ENCODE peak calls at places on chromosomes 16 and 17, in eight cellular contexts. R is upper lobe of left lung, V is GM12865, B is AG04450, E is lower leg skin, Q is colonic mucosa, J is breast epithelium, O is A549. S is an unnamed sample.

GRCh38 chr17:62093188-62094155 is 28.4 kb upstream of the MED13 start:
- DNase-seq in J (no peak), Q (no peak), E (no peak), V (peak), B (peak), O (peak), R (no peak), S (peak)

GRCh38 chr17:6908807-6909206 is 77.3 kb upstream of the TEKT1 start:
- DNase-seq in E (no peak), O (no peak), V (no peak), B (no peak), R (no peak), J (no peak), Q (no peak), S (no peak)

GRCh38 chr17:82703036-82703745 is 4.7 kb upstream of the RAB40B start:
- DNase-seq in B (no peak), J (no peak), O (no peak), E (no peak), V (no peak), R (no peak), Q (no peak), S (no peak)

GRCh38 chr16:87955302-87956168 is 4.3 kb downstream of the BANP start:
- DNase-seq in J (no peak), O (no peak), R (no peak), E (no peak), B (no peak), Q (no peak), V (no peak), S (no peak)

GRCh38 chr17:29835438-29836351 is 94.3 kb downstream of the SSH2 start:
- DNase-seq in E (no peak), Q (peak), B (no peak), J (no peak), O (peak), R (peak), V (peak), S (no peak)

GRCh38 chr17:67608691-67609090 is 109.0 kb upstream of the NOL11 start:
- DNase-seq in Q (no peak), J (no peak), E (no peak), R (no peak), V (peak), B (peak), O (no peak), S (no peak)

GRCh38 chr16:80518436-80518835 is 22.4 kb upstream of the DYNLRB2 start:
- DNase-seq in V (peak), J (no peak), Q (no peak), O (no peak), E (no peak), B (no peak), R (no peak), S (no peak)

GRCh38 chr16:30068750-30069574 is 3.4 kb downstream of the ALDOA start:
- DNase-seq in R (no peak), E (no peak), V (peak), O (peak), B (no peak), Q (no peak), J (no peak), S (no peak)

GRCh38 chr17:79970576-79971068 is 65.0 kb downstream of the TBC1D16 start:
- DNase-seq in R (peak), J (peak), Q (peak), B (no peak), V (peak), E (no peak), O (peak), S (no peak)

GRCh38 chr16:24825696-24826095 is 20.1 kb upstream of the SLC5A11 start:
- DNase-seq in E (no peak), R (no peak), V (no peak), J (no peak), Q (no peak), B (no peak), O (no peak), S (no peak)

GRCh38 chr16:3026609-3027487 is 3.0 kb downstream of the THOC6 start:
- DNase-seq in V (no peak), O (no peak), B (no peak), Q (no peak), E (no peak), R (no peak), J (no peak), S (no peak)

GRCh38 chr16:880471-881171 is 80.1 kb upstream of the GNG13 start:
- DNase-seq in E (no peak), Q (no peak), J (no peak), O (no peak), V (no peak), R (no peak), B (no peak), S (no peak)

GRCh38 chr16:61146429-61146828 is 889.8 kb downstream of the CDH8 start:
- DNase-seq in V (peak), O (no peak), Q (no peak), B (no peak), J (no peak), R (no peak), E (no peak), S (no peak)

GRCh38 chr16:61150351-61150750 is 885.9 kb downstream of the CDH8 start:
- DNase-seq in R (no peak), V (no peak), J (no peak), B (no peak), Q (no peak), E (no peak), O (no peak), S (no peak)

GRCh38 chr16:61149709-61150108 is 886.5 kb downstream of the CDH8 start:
- DNase-seq in V (no peak), Q (no peak), O (no peak), B (no peak), E (no peak), R (no peak), J (no peak), S (no peak)

GRCh38 chr16:61148930-61149329 is 887.3 kb downstream of the CDH8 start:
- DNase-seq in Q (no peak), V (peak), E (no peak), R (no peak), J (no peak), B (no peak), O (peak), S (no peak)
- TF ChIP-seq CTCF in Q (no peak), V (no peak), E (no peak), R (no peak), J (no peak), B (no peak), O (no peak), S (no peak)

GRCh38 chr16:53232826-53233529 is 178.2 kb downstream of the CHD9 start:
- DNase-seq in J (no peak), Q (no peak), E (no peak), R (no peak), V (no peak), O (no peak), B (no peak), S (no peak)

GRCh38 chr16:53234836-53235235 is 180.0 kb downstream of the CHD9 start:
- DNase-seq in B (no peak), E (no peak), Q (no peak), R (no peak), J (no peak), V (no peak), O (no peak), S (no peak)

GRCh38 chr16:53235851-53236250 is 181.1 kb downstream of the CHD9 start:
- DNase-seq in Q (no peak), B (no peak), V (no peak), J (no peak), E (no peak), O (no peak), R (no peak), S (no peak)
- H3K4me3 ChIP-seq in Q (no peak), B (no peak), V (no peak), J (no peak), E (no peak), O (no peak), R (no peak), S (no peak)

DNA sequence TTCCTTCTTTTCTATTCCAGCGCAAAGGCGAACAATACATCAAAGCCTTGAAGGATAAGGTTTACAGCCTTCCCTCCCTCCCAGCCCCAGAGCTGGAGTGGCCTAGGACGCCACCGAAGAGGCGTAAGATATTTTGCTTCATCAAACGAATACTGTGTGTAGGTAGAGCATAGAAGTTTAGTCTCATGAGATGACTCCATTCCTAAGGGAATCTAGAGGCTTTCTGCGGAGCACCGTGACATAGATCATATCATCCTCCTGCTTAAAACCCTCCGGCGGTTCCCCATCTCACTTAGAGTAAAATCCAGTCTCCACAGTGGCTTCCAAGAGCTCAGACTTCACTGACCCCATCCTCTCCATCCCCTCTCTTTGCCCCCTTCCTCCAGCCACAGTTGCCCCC is 191.9 kb downstream of the IRX3 start:
- DNase-seq in E (no peak), Q (no peak), B (no peak), O (no peak), J (no peak), R (no peak), V (no peak), S (no peak)
- TF ChIP-seq CTCF in E (no peak), Q (no peak), B (no peak), O (no peak), J (no peak), R (no peak), V (no peak), S (no peak)

GRCh38 chr16:10939649-10940206 is 2.5 kb downstream of the DEXI start:
- DNase-seq in V (no peak), B (no peak), J (no peak), Q (no peak), E (no peak), O (no peak), R (no peak), S (no peak)
- H3K4me3 ChIP-seq in V (peak), B (peak), J (peak), Q (no peak), E (no peak), O (no peak), R (no peak), S (peak)

DNA sequence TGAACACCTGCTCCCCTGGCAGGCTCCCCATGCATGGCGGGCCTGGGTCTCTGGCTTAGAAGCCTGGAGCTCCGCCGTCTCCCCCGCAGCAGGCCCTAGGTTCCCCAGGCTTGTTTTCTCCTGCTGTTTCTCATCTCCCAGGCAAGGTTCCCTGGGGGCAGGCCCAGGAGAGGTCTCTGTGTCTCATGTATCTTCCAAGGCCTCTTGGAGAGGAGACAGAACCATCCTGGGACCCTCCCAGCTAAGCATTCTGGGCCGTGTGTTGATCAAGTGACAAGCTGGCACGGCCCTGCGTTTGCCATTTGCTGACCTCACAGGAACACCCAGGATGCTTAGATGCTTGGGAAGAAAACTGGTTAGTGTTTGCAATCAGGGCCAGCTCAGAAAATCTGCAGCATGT is 202.4 kb upstream of the CIBAR2 start:
- DNase-seq in R (no peak), V (no peak), O (no peak), B (no peak), Q (no peak), J (no peak), E (no peak), S (no peak)
- TF ChIP-seq CTCF in R (no peak), V (no peak), O (no peak), B (no peak), Q (no peak), J (no peak), E (no peak), S (no peak)

GRCh38 chr16:68233835-68234187 is 2.1 kb downstream of the ESRP2 start:
- DNase-seq in V (no peak), J (no peak), E (no peak), O (no peak), R (no peak), Q (no peak), B (no peak), S (no peak)
- H3K4me3 ChIP-seq in V (no peak), J (peak), E (no peak), O (no peak), R (no peak), Q (peak), B (no peak), S (no peak)

GRCh38 chr17:28576758-28577465 is at the start of gene ALDOC:
- DNase-seq in B (peak), J (peak), R (peak), O (peak), E (peak), Q (peak), V (peak), S (peak)

GRCh38 chr17:28573521-28573920 is 2.2 kb upstream of the PIGS start:
- DNase-seq in V (no peak), O (no peak), R (no peak), Q (no peak), E (no peak), J (no peak), B (no peak), S (no peak)

GRCh38 chr17:28574536-28574935 is 2.2 kb downstream of the ALDOC start:
- DNase-seq in R (no peak), B (no peak), E (no peak), J (no peak), O (peak), Q (no peak), V (no peak), S (no peak)

GRCh38 chr17:28573966-28574480 is 2.7 kb downstream of the ALDOC start:
- DNase-seq in R (no peak), E (no peak), Q (no peak), V (no peak), J (no peak), B (no peak), O (no peak), S (no peak)

GRCh38 chr17:28575126-28575795 is 1.4 kb downstream of the ALDOC start:
- DNase-seq in O (no peak), Q (no peak), V (no peak), B (no peak), J (no peak), E (no peak), R (no peak), S (no peak)
- TF ChIP-seq CTCF in O (no peak), Q (no peak), V (peak), B (no peak), J (no peak), E (no peak), R (no peak), S (no peak)

GRCh38 chr17:40903129-40903847 is 18.2 kb upstream of the KRT20 start:
- DNase-seq in E (no peak), B (no peak), V (no peak), R (no peak), J (no peak), Q (peak), O (peak), S (peak)
- H3K4me3 ChIP-seq in E (no peak), B (peak), V (no peak), R (no peak), J (no peak), Q (no peak), O (peak), S (no peak)